ENCODE peak calls at places on chromosome 3, in five cellular contexts. W is pancreas, T is neuronal stem cell, P is A549, H is caudate nucleus. J is an unnamed sample.

GRCh38 chr3:132433121-132433520 is 15.8 kb downstream of the DNAJC13 start:
- DNase-seq in W (no peak), T (no peak), P (no peak), H (no peak), J (no peak)

GRCh38 chr3:98555025-98555379 is 23.2 kb downstream of the GPR15 start:
- DNase-seq in W (no peak), T (no peak), P (no peak), H (no peak), J (no peak)

GRCh38 chr3:172202797-172203196 is 163.4 kb downstream of the FNDC3B start:
- DNase-seq in W (no peak), T (no peak), P (no peak), H (no peak), J (no peak)

GRCh38 chr3:170278632-170279031 is 56.4 kb downstream of the PRKCI start:
- DNase-seq in W (no peak), T (no peak), P (no peak), H (no peak), J (no peak)

GRCh38 chr3:138433892-138434275 is 532 bp upstream of the ESYT3 start:
- DNase-seq in W (no peak), T (no peak), P (no peak), H (no peak), J (no peak)

GRCh38 chr3:10419637-10420232 is 85.7 kb downstream of the ATP2B2 start:
- DNase-seq in W (no peak), T (no peak), P (no peak), H (no peak), J (peak)

GRCh38 chr3:182698078-182698477 is 95.2 kb upstream of the ATP11B start:
- DNase-seq in W (no peak), T (no peak), P (no peak), H (no peak), J (no peak)

GRCh38 chr3:38460377-38461085 is 6.8 kb downstream of the ACVR2B start:
- DNase-seq in W (no peak), T (no peak), P (no peak), H (no peak), J (no peak)

GRCh38 chr3:58608648-58609047 is 31.5 kb upstream of the FAM107A start:
- DNase-seq in W (peak), T (no peak), P (no peak), H (no peak), J (no peak)

GRCh38 chr3:195031574-195032003 is 239.4 kb downstream of the XXYLT1 start:
- DNase-seq in W (no peak), T (no peak), P (no peak), H (no peak), J (no peak)

GRCh38 chr3:53194218-53195065 is 33.4 kb downstream of the PRKCD start:
- DNase-seq in W (peak), T (no peak), P (no peak), H (no peak), J (no peak)

GRCh38 chr3:113091417-113091816 is 100.6 kb downstream of the GTPBP8 start:
- DNase-seq in W (no peak), T (no peak), P (no peak), H (no peak), J (no peak)

GRCh38 chr3:37992271-37993066 is 1.9 kb downstream of the VILL start:
- DNase-seq in W (no peak), T (no peak), P (no peak), H (no peak), J (no peak)

GRCh38 chr3:48960841-48961413 is 29.1 kb upstream of the P4HTM start:
- DNase-seq in W (no peak), T (no peak), P (no peak), H (no peak), J (no peak)

GRCh38 chr3:59609967-59610366 is 560.1 kb upstream of the CFAP20DC start:
- DNase-seq in W (no peak), T (no peak), P (no peak), H (no peak), J (no peak)

GRCh38 chr3:197795200-197795599 is 4.1 kb downstream of the LRCH3 start:
- DNase-seq in W (no peak), T (no peak), P (peak), H (no peak), J (no peak)

GRCh38 chr3:116037954-116038911 is 407.1 kb downstream of the LSAMP start:
- DNase-seq in W (no peak), T (no peak), P (no peak), H (no peak), J (no peak)

GRCh38 chr3:142987080-142987700 is 14.2 kb upstream of the U2SURP start:
- DNase-seq in W (no peak), T (no peak), P (peak), H (no peak), J (peak)
- H3K27ac ChIP-seq in W (no peak), T (no peak), P (no peak), H (no peak), J (no peak)

DNA sequence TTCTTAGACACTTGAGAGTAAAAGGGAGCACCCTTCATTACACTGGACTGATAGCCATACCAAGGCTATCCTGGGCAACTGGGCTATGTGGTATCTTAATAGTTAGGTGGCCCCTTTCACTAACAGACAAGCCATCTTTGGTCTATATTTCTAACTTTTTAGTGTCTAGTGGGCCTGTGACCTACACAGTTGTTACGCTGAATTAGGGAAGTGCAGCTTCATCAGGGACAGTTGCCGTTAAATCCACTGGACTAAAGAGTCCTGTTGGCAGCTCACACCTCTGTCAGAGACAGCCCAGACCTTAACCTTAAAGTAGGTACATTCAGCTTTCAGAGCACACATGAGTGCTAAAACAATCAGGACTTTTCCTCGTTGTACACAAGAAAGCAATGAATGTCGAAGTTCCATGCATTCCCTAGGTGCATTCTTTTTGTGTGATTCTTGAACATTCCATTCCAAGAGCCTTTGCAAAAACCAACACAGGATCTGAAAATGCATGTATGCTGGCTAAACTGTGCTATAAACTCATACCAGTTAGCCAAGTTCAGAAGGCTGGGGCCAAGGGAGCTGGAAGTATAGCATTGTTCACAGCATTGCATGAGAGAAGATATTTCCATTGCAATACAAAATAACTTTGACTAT is 230.2 kb upstream of the EIF1B start:
- DNase-seq in W (no peak), T (no peak), P (no peak), H (no peak), J (no peak)
- H3K27ac ChIP-seq in W (no peak), T (no peak), P (no peak), H (no peak), J (no peak)

GRCh38 chr3:42708611-42709151 is 6.1 kb upstream of the HHATL start:
- DNase-seq in W (no peak), T (no peak), P (no peak), H (no peak), J (no peak)
- H3K27ac ChIP-seq in W (no peak), T (no peak), P (no peak), H (no peak), J (no peak)

GRCh38 chr3:13598201-13598600 is 49.3 kb downstream of the FBLN2 start:
- DNase-seq in W (no peak), T (no peak), P (no peak), H (no peak), J (no peak)
- H3K27ac ChIP-seq in W (no peak), T (no peak), P (no peak), H (no peak), J (no peak)

DNA sequence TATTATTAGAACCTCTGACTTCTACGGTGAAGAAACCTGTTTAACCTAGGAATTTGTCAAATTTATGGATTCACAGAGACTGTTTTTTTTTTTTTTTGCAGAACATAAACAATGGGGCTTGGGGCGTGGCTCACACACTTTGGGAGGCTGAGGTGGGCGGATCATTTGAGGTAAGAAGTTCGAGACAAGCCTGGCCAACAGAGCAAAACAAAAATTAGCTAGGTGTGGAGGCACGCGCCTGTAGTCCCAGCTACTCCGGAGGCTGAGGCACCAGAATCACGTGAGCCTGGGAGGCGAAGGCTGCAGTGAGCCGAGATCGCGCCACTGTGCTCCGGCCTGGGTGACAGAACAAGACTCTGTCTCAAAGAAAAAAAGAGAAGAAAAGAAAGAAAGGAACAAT is 3.0 kb downstream of the ZBTB11 start:
- DNase-seq in W (no peak), T (no peak), P (no peak), H (no peak), J (no peak)
- H3K27ac ChIP-seq in W (no peak), T (no peak), P (no peak), H (no peak), J (no peak)

GRCh38 chr3:72891053-72891855 is 3.4 kb downstream of the GXYLT2 start:
- DNase-seq in W (no peak), T (no peak), P (no peak), H (no peak), J (no peak)
- H3K27ac ChIP-seq in W (no peak), T (no peak), P (no peak), H (peak), J (no peak)

DNA sequence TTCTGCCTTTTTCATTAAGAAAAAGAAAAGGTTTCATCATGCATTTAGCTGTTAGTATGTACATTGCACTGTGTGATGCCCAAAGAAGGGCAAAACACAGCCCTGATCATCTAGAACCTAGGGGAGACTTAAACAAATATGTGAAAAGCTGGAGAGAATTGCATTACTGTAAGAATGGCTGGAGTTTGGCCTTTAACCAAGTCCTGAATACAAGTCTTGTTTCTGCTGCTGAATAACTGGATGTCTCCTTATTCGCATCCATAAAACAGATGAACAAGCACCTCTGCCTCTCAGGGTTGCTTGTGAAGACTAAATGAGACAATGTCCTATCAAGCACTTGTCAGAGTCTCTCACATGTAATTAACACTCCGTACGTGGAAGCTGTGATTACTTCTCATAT is 233.4 kb upstream of the LRTM1 start:
- DNase-seq in W (no peak), T (no peak), P (no peak), H (no peak), J (no peak)
- H3K27ac ChIP-seq in W (no peak), T (no peak), P (no peak), H (no peak), J (no peak)

GRCh38 chr3:150519026-150519425 is 27.3 kb downstream of the SERP1 start:
- DNase-seq in W (no peak), T (no peak), P (no peak), H (no peak), J (no peak)
- H3K27ac ChIP-seq in W (no peak), T (no peak), P (no peak), H (no peak), J (no peak)

GRCh38 chr3:8353364-8353763 is 148.3 kb upstream of the LMCD1 start:
- DNase-seq in W (no peak), T (no peak), P (no peak), H (no peak), J (no peak)

GRCh38 chr3:8352475-8352874 is 149.1 kb upstream of the LMCD1 start:
- DNase-seq in W (no peak), T (no peak), P (no peak), H (no peak), J (no peak)

GRCh38 chr3:8355346-8355745 is 146.3 kb upstream of the LMCD1 start:
- DNase-seq in W (no peak), T (no peak), P (no peak), H (no peak), J (no peak)

GRCh38 chr3:8363200-8363599 is 138.4 kb upstream of the LMCD1 start:
- DNase-seq in W (no peak), T (no peak), P (no peak), H (no peak), J (no peak)

GRCh38 chr3:8357859-8358258 is 143.8 kb upstream of the LMCD1 start:
- DNase-seq in W (no peak), T (no peak), P (no peak), H (no peak), J (no peak)
- H3K27ac ChIP-seq in W (no peak), T (no peak), P (no peak), H (no peak), J (peak)

GRCh38 chr3:179398574-179399249 is 51.2 kb downstream of the MFN1 start:
- DNase-seq in W (no peak), T (no peak), P (no peak), H (no peak), J (no peak)
- H3K27ac ChIP-seq in W (no peak), T (no peak), P (no peak), H (no peak), J (no peak)

J was measured in naive thymus-derived CD4-positive, alpha-beta T cell.